ENCODE peak calls at places on chromosome 2, in six cellular contexts. One of them, this sample, is unnamed.

GRCh38 chr2:224971214-224971613 is 71.1 kb downstream of the DOCK10 start:
- DNase-seq in Calu3: peak
- DNase-seq in IMR-90: no peak
- DNase-seq in NCI-H2107: no peak
- DNase-seq in mesenchymal stem cell: no peak
- DNase-seq in heart right ventricle: no peak
- DNase-seq in this sample: no peak

GRCh38 chr2:177547772-177548171 is 155.2 kb downstream of the AGPS start:
- DNase-seq in Calu3: no peak
- DNase-seq in IMR-90: no peak
- DNase-seq in NCI-H2107: no peak
- DNase-seq in mesenchymal stem cell: no peak
- DNase-seq in heart right ventricle: no peak
- DNase-seq in this sample: no peak

GRCh38 chr2:176490061-176490861 is 221.0 kb downstream of the MTX2 start:
- DNase-seq in Calu3: no peak
- DNase-seq in IMR-90: no peak
- DNase-seq in NCI-H2107: no peak
- DNase-seq in mesenchymal stem cell: peak
- DNase-seq in heart right ventricle: peak
- DNase-seq in this sample: no peak

GRCh38 chr2:143686585-143687164 is 557.5 kb downstream of the ARHGAP15 start:
- DNase-seq in Calu3: peak
- DNase-seq in IMR-90: peak
- DNase-seq in NCI-H2107: no peak
- DNase-seq in mesenchymal stem cell: peak
- DNase-seq in heart right ventricle: no peak
- DNase-seq in this sample: no peak

GRCh38 chr2:70936979-70937811 is 1.5 kb downstream of the ATP6V1B1 start:
- DNase-seq in Calu3: no peak
- DNase-seq in IMR-90: no peak
- DNase-seq in NCI-H2107: no peak
- DNase-seq in mesenchymal stem cell: no peak
- DNase-seq in heart right ventricle: no peak
- DNase-seq in this sample: no peak

GRCh38 chr2:219521066-219521880 is 7.0 kb downstream of the ASIC4 start:
- DNase-seq in Calu3: peak
- DNase-seq in IMR-90: peak
- DNase-seq in NCI-H2107: no peak
- DNase-seq in mesenchymal stem cell: peak
- DNase-seq in heart right ventricle: peak
- DNase-seq in this sample: no peak

GRCh38 chr2:191319181-191319580 is 74.0 kb downstream of the MYO1B start:
- DNase-seq in Calu3: no peak
- DNase-seq in IMR-90: peak
- DNase-seq in NCI-H2107: no peak
- DNase-seq in mesenchymal stem cell: peak
- DNase-seq in heart right ventricle: no peak
- DNase-seq in this sample: no peak

GRCh38 chr2:115573756-115574155 is 1131.3 kb downstream of the DPP10 start:
- DNase-seq in Calu3: no peak
- DNase-seq in IMR-90: no peak
- DNase-seq in NCI-H2107: no peak
- DNase-seq in mesenchymal stem cell: no peak
- DNase-seq in heart right ventricle: no peak
- DNase-seq in this sample: no peak

GRCh38 chr2:138777996-138778395 is 2.2 kb downstream of the NXPH2 start:
- DNase-seq in Calu3: no peak
- DNase-seq in IMR-90: peak
- DNase-seq in NCI-H2107: no peak
- DNase-seq in mesenchymal stem cell: peak
- DNase-seq in heart right ventricle: no peak
- DNase-seq in this sample: no peak

GRCh38 chr2:240518981-240519380 is 38.8 kb downstream of the ANKMY1 start:
- DNase-seq in Calu3: no peak
- DNase-seq in IMR-90: no peak
- DNase-seq in NCI-H2107: no peak
- DNase-seq in mesenchymal stem cell: no peak
- DNase-seq in heart right ventricle: no peak
- DNase-seq in this sample: no peak

GRCh38 chr2:229486673-229487072 is 215.6 kb upstream of the PID1 start:
- DNase-seq in Calu3: no peak
- DNase-seq in IMR-90: no peak
- DNase-seq in NCI-H2107: no peak
- DNase-seq in mesenchymal stem cell: no peak
- DNase-seq in heart right ventricle: no peak
- DNase-seq in this sample: no peak

This sample was measured in mucosa of gallbladder.